ENCODE peak calls at places on chromosomes 13 and 19, in nine cellular contexts. K, F, C, G, S, R, H, A and B are unnamed samples.

GRCh38 chr13:106446011-106446410 is 89.5 kb downstream of the EFNB2 start:
- DNase-seq in G (peak; percentile 84), A (no peak), R (no peak), C (no peak), F (no peak), S (no peak), K (no peak), H (no peak), B (no peak)

GRCh38 chr13:31431722-31432137 is 232.0 kb downstream of the B3GLCT start:
- DNase-seq in G (peak; percentile 10), C (peak; percentile 46), A (peak; percentile 49), R (peak; percentile 63), K (peak; percentile 22), S (peak; percentile 46), F (peak; percentile 27), H (peak; percentile 62), B (no peak)

GRCh38 chr19:44552324-44552723 is 22.8 kb upstream of the CEACAM20 start:
- DNase-seq in A (no peak), H (no peak), S (peak; percentile 56), F (no peak), G (no peak), K (peak; percentile 17), R (peak; percentile 49), C (peak; percentile 40), B (no peak)

GRCh38 chr19:48480476-48481190 is 11.5 kb downstream of the CYTH2 start:
- DNase-seq in A (no peak), K (peak; percentile 64), H (peak; percentile 53), G (peak; percentile 51), C (no peak), S (peak; percentile 44), F (no peak), R (no peak), B (peak; percentile 88)

GRCh38 chr19:55636723-55637122 is 4.1 kb upstream of the ZNF580 start:
- DNase-seq in F (no peak), R (no peak), C (no peak), S (no peak), H (no peak), A (no peak), K (peak; percentile 8), G (no peak), B (no peak)

GRCh38 chr19:1770866-1771576 is 17.7 kb downstream of the ONECUT3 start:
- DNase-seq in S (no peak), H (no peak), G (no peak), R (no peak), F (no peak), C (no peak), A (no peak), K (no peak), B (no peak)

GRCh38 chr19:28264556-28264955 is 948.4 kb downstream of the UQCRFS1 start:
- DNase-seq in R (no peak), K (no peak), A (no peak), G (no peak), H (no peak), F (no peak), S (no peak), C (no peak), B (no peak)

GRCh38 chr19:28289294-28290063 is 923.5 kb downstream of the UQCRFS1 start:
- DNase-seq in G (peak; percentile 77), C (peak; percentile 18), F (no peak), A (no peak), R (no peak), H (no peak), K (no peak), S (peak; percentile 82), B (no peak)

GRCh38 chr19:11295180-11295579 is 780 bp upstream of the TSPAN16 start:
- DNase-seq in A (no peak), C (no peak), F (no peak), G (no peak), R (no peak), H (no peak), K (no peak), S (no peak), B (no peak)

GRCh38 chr19:42249149-42249750 is 5.7 kb downstream of the ERF start:
- DNase-seq in S (no peak), R (no peak), C (no peak), A (no peak), G (no peak), H (no peak), K (no peak), F (no peak), B (no peak)

GRCh38 chr13:20359335-20359734 is 127.2 kb upstream of the GJB6 start:
- DNase-seq in G (peak; percentile 100), S (no peak), A (no peak), H (no peak), F (peak; percentile 64), C (no peak), K (no peak), R (no peak), B (no peak)

GRCh38 chr13:20411638-20412342 is 113.9 kb downstream of the CRYL1 start:
- DNase-seq in C (no peak), A (no peak), F (no peak), K (no peak), G (no peak), R (no peak), H (no peak), S (no peak), B (no peak)

GRCh38 chr19:720691-721160 is 12.0 kb downstream of the PALM start:
- DNase-seq in S (no peak), G (no peak), F (no peak), C (peak; percentile 90), R (no peak), K (no peak), H (no peak), A (no peak), B (no peak)

GRCh38 chr19:29842471-29843179 is 30.8 kb downstream of the CCNE1 start:
- DNase-seq in S (no peak), K (no peak), H (no peak), G (no peak), C (no peak), F (no peak), R (no peak), A (no peak), B (no peak)

GRCh38 chr19:32354345-32354744 is 8.9 kb downstream of the ZNF507 start:
- DNase-seq in R (no peak), K (no peak), A (no peak), S (no peak), F (no peak), H (no peak), G (no peak), C (no peak), B (no peak)

GRCh38 chr19:12834976-12835757 is 788 bp upstream of the RTBDN start:
- DNase-seq in C (peak; percentile 85), K (peak; percentile 19), R (peak; percentile 72), S (peak; percentile 47), A (no peak), F (no peak), H (no peak), G (no peak), B (no peak)

GRCh38 chr13:64725492-64725891 is 2504.6 kb downstream of the PCDH9 start:
- DNase-seq in F (no peak), A (no peak), G (no peak), K (no peak), R (no peak), H (no peak), S (no peak), C (no peak), B (no peak)

GRCh38 chr19:35870798-35871197 is 2.4 kb downstream of the APLP1 start:
- DNase-seq in F (no peak), S (no peak), C (no peak), H (no peak), A (no peak), R (no peak), K (no peak), G (no peak), B (no peak)
- H3K4me3 ChIP-seq in F (no peak overlapping the region), S (no peak overlapping the region), C (no peak overlapping the region), H (no peak overlapping the region), A (no peak overlapping the region), R (no peak overlapping the region), K (no peak overlapping the region), G (no peak overlapping the region), B (no peak overlapping the region)

DNA sequence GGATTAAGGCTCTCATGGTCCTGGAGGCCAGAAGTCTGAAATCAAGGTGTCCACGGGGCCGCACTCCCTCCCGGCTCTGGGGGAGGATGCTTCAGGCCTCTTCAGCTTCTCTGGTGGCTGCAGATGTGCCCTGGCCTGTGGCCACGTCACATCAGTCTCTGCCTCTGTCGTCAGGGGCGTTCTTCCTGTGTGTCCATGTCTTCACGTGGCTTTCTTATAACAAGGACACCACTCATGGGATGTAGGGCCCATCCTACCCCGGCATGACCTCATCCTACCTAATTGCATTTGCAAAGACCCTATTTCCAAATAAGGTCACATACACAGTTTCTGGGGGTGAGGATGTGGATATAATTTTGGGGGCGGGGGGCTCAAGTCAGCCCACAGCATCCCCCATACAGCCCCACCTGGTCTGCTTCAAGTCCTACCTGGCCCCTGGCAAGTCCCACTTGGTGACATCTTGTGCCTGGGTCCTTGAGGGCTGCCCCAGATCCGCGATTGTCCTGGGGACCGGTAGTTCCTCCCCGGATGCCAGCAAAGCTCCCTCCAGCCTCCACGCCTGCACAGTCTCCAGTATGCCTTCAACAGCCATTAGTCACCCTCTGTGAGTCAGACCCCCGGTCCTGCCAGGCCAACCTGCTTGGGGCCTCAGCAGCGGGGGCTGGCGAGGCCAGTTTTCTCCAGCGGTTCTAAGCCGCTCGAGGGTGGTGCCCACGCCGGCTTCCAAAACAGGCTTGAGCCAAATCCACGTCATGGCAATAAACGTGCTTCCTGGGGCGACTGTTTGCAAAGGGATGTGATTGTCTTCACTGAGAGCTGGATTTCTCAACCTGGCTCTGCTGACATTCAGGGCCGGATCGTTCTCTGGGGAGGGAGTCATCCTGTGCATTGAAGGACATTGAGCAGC is 32.2 kb downstream of the MYO9B start:
- DNase-seq in A (no peak), H (peak; percentile 96), C (peak; percentile 57), G (peak; percentile 96), K (peak; percentile 80), R (peak; percentile 80), F (peak; percentile 81), S (peak; percentile 64), B (peak; percentile 97)
- H3K36me3 ChIP-seq in A (peaks cover 86% of the 10 kb centered on the region), H (peaks cover 32% of the 10 kb centered on the region), C (peaks cover 19% of the 10 kb centered on the region), G (peaks cover 18% of the 10 kb centered on the region), K (no peaks in the 10 kb centered on the region), R (peaks cover 5% of the 10 kb centered on the region), F (no peaks in the 10 kb centered on the region), S (no peaks in the 10 kb centered on the region), B (no peaks in the 10 kb centered on the region)

DNA sequence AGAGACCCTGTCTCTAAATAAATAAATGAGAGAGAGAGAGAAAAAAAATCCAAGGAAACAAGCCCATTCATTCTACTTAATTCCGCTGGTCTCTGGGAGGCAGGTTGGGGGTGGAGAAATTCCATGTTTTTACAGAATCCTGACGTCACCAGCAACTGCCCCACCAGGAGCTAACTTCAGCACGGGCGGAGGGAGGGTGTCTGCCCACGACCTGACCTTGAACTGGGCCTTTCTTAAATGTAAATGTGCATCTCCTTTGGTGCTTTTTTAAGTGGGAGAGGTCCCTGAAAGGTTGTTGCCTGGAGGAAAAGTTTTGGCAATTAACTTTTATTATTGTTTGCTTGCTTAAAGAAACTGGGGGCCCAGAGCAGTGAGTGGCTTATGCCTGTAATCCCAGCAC is 15.5 kb downstream of the KLF2 start:
- DNase-seq in G (peak; percentile 77), K (no peak), H (no peak), F (no peak), A (no peak), S (no peak), R (no peak), C (no peak), B (no peak)
- H3K4me1 ChIP-seq in G (peaks cover 18% of the 10 kb centered on the region), K (peaks cover 59% of the 10 kb centered on the region), H (peaks cover 30% of the 10 kb centered on the region), F (peaks cover 16% of the 10 kb centered on the region), A (no peaks in the 10 kb centered on the region), S (no peaks in the 10 kb centered on the region), R (no peaks in the 10 kb centered on the region), C (no peaks in the 10 kb centered on the region), B (no peaks in the 10 kb centered on the region)

DNA sequence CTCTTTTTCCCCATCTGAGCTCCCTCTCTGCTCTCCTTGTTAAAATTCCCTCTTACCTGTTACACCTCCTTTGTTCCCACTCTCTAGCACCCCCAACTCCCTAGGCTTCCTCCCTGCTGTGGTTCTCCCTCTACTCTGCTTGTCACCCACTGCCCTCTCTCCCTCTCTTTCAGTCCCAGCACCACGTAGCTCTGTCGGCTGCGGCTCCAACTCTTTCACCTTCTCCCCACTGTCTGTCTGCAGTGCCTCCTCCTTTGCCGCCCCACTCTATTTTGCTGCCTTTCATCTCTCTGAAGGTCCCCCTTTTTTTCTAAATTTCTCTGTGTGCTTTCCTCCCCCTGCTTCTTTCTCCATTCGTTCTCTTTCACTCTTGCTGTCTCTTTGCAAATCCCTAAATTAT is 1.1 kb downstream of the ZNF836 start:
- DNase-seq in F (no peak), R (no peak), C (no peak), G (no peak), A (no peak), S (no peak), K (no peak), H (no peak), B (no peak)
- H3K4me3 ChIP-seq in F (peak overlapping the region; percentile 93), R (peak overlapping the region; percentile 91), C (peak overlapping the region; percentile 76), G (peak overlapping the region; percentile 92), A (peak overlapping the region; percentile 51), S (peak overlapping the region; percentile 75), K (peak overlapping the region; percentile 81), H (peak overlapping the region; percentile 90), B (peak overlapping the region; percentile 91)